ENCODE peak calls at places on chromosome 7, in eight cellular contexts. S is psoas muscle, X is GM10248, D is NCI-H748 treated with DMSO at 0.1 percent for 48 hours, N is HCT116, E is HS-5, Y is AG04449, H is HTR-8/SVneo. W is an unnamed sample.

GRCh38 chr7:128959296-128959695 is 21.6 kb downstream of the IRF5 start:
- DNase-seq in S (no peak), X (no peak), D (no peak), N (no peak), E (no peak), Y (no peak), H (no peak), W (no peak)

GRCh38 chr7:149753370-149754233 is 19.8 kb downstream of the ZNF467 start:
- DNase-seq in S (no peak), X (no peak), D (no peak), N (peak), E (no peak), Y (no peak), H (peak), W (peak)

GRCh38 chr7:144738708-144739314 is 97.0 kb downstream of the TPK1 start:
- DNase-seq in S (no peak), X (peak), D (peak), N (peak), E (no peak), Y (no peak), H (no peak), W (no peak)

GRCh38 chr7:16492513-16493062 is 27.1 kb upstream of the SOSTDC1 start:
- DNase-seq in S (no peak), X (no peak), D (no peak), N (no peak), E (no peak), Y (no peak), H (no peak), W (no peak)

GRCh38 chr7:39130740-39131538 is 153.2 kb downstream of the POU6F2 start:
- DNase-seq in S (no peak), X (no peak), D (peak), N (no peak), E (no peak), Y (no peak), H (no peak), W (no peak)

GRCh38 chr7:139737221-139738100 is 40.3 kb downstream of the HIPK2 start:
- DNase-seq in S (no peak), X (no peak), D (no peak), N (no peak), E (no peak), Y (no peak), H (no peak), W (no peak)

GRCh38 chr7:126842451-126842850 is 410.3 kb downstream of the GRM8 start:
- DNase-seq in S (no peak), X (no peak), D (no peak), N (no peak), E (no peak), Y (no peak), H (no peak), W (no peak)

GRCh38 chr7:30366606-30367005 is 82.2 kb downstream of the ZNRF2 start:
- DNase-seq in S (no peak), X (no peak), D (no peak), N (no peak), E (peak), Y (no peak), H (no peak), W (no peak)

GRCh38 chr7:128742206-128742605 is 3.0 kb downstream of the CALU start:
- DNase-seq in S (no peak), X (no peak), D (no peak), N (no peak), E (peak), Y (no peak), H (no peak), W (peak)

GRCh38 chr7:155850001-155850436 is 37.8 kb upstream of the SHH start:
- DNase-seq in S (no peak), X (no peak), D (no peak), N (no peak), E (no peak), Y (no peak), H (no peak), W (no peak)

GRCh38 chr7:71661671-71662224 is 529.8 kb downstream of the GALNT17 start:
- DNase-seq in S (no peak), X (no peak), D (no peak), N (no peak), E (no peak), Y (no peak), H (no peak), W (no peak)

GRCh38 chr7:55304363-55304762 is 60.8 kb upstream of the LANCL2 start:
- DNase-seq in S (no peak), X (no peak), D (no peak), N (no peak), E (no peak), Y (no peak), H (no peak), W (no peak)

GRCh38 chr7:22550514-22551010 is 50.6 kb upstream of the STEAP1B start:
- DNase-seq in S (no peak), X (no peak), D (no peak), N (no peak), E (no peak), Y (no peak), H (no peak), W (no peak)

GRCh38 chr7:134355925-134356324 is 39.2 kb upstream of the SLC35B4 start:
- DNase-seq in S (no peak), X (no peak), D (no peak), N (no peak), E (no peak), Y (no peak), H (no peak), W (no peak)

GRCh38 chr7:92854501-92855238 is 18.3 kb upstream of the CDK6 start:
- DNase-seq in S (no peak), X (no peak), D (no peak), N (no peak), E (no peak), Y (no peak), H (no peak), W (no peak)

GRCh38 chr7:107147464-107148214 is 21.2 kb upstream of the HBP1 start:
- DNase-seq in S (no peak), X (peak), D (peak), N (peak), E (no peak), Y (no peak), H (peak), W (no peak)

GRCh38 chr7:50421043-50421442 is 29.1 kb downstream of the FIGNL1 start:
- DNase-seq in S (no peak), X (no peak), D (no peak), N (no peak), E (no peak), Y (no peak), H (no peak), W (no peak)

GRCh38 chr7:84800846-84801245 is 386.0 kb downstream of the SEMA3D start:
- DNase-seq in S (no peak), X (no peak), D (no peak), N (no peak), E (no peak), Y (no peak), H (no peak), W (no peak)

GRCh38 chr7:15402436-15403136 is 159.2 kb downstream of the AGMO start:
- DNase-seq in S (no peak), X (no peak), D (no peak), N (no peak), E (no peak), Y (no peak), H (no peak), W (no peak)

GRCh38 chr7:105838273-105839141 is 37.9 kb downstream of the ATXN7L1 start:
- DNase-seq in S (no peak), X (no peak), D (peak), N (no peak), E (no peak), Y (no peak), H (no peak), W (no peak)

GRCh38 chr7:120502825-120503224 is 229.8 kb downstream of the KCND2 start:
- DNase-seq in S (no peak), X (no peak), D (no peak), N (no peak), E (no peak), Y (no peak), H (no peak), W (no peak)

GRCh38 chr7:44277391-44277790 is 48.0 kb downstream of the CAMK2B start:
- DNase-seq in S (peak), X (no peak), D (no peak), N (no peak), E (no peak), Y (no peak), H (no peak), W (no peak)

GRCh38 chr7:146510088-146510680 is 393.6 kb downstream of the CNTNAP2 start:
- DNase-seq in S (no peak), X (no peak), D (no peak), N (no peak), E (no peak), Y (no peak), H (no peak), W (no peak)

GRCh38 chr7:106767498-106768323 is 97.4 kb upstream of the PIK3CG start:
- DNase-seq in S (no peak), X (no peak), D (no peak), N (no peak), E (no peak), Y (no peak), H (no peak), W (no peak)

GRCh38 chr7:128738570-128739047 is 550 bp upstream of the CALU start:
- DNase-seq in S (no peak), X (peak), D (no peak), N (no peak), E (no peak), Y (no peak), H (peak), W (no peak)

GRCh38 chr7:7569615-7570014 is 2.9 kb downstream of the MIOS start:
- DNase-seq in S (no peak), X (peak), D (no peak), N (no peak), E (no peak), Y (no peak), H (no peak), W (no peak)

GRCh38 chr7:132450188-132450587 is 126.1 kb downstream of the PLXNA4 start:
- DNase-seq in S (no peak), X (no peak), D (no peak), N (no peak), E (no peak), Y (no peak), H (no peak), W (no peak)

GRCh38 chr7:15567652-15568051 is 5.8 kb upstream of the AGMO start:
- DNase-seq in S (no peak), X (no peak), D (no peak), N (no peak), E (no peak), Y (no peak), H (no peak), W (no peak)

GRCh38 chr7:128035712-128036111 is 4.5 kb upstream of the LRRC4 start:
- DNase-seq in S (no peak), X (no peak), D (peak), N (no peak), E (no peak), Y (no peak), H (no peak), W (no peak)

GRCh38 chr7:4226166-4226857 is 455.8 kb upstream of the FOXK1 start:
- DNase-seq in S (peak), X (no peak), D (no peak), N (peak), E (no peak), Y (no peak), H (no peak), W (no peak)

W was measured in amniotic stem cell.